ENCODE peak calls at places on chromosomes 3 and 15, in ten cellular contexts. One of them, this sample, is unnamed.

GRCh38 chr15:89315375-89315929 is 19.2 kb downstream of the POLG start:
- DNase-seq in uterus: no peak
- DNase-seq in naive B cell: no peak
- DNase-seq in myocyte: no peak
- DNase-seq in ACHN: no peak
- DNase-seq in substantia nigra: no peak
- DNase-seq in HTR-8/SVneo: no peak
- DNase-seq in GM03348: no peak
- DNase-seq in amygdala: no peak
- DNase-seq in amniotic stem cell: no peak
- DNase-seq in this sample: no peak

GRCh38 chr3:131730581-131730980 is 227.8 kb upstream of the MRPL3 start:
- DNase-seq in substantia nigra: no peak
- DNase-seq in amygdala: no peak
- DNase-seq in ACHN: no peak
- DNase-seq in myocyte: no peak
- DNase-seq in HTR-8/SVneo: no peak
- DNase-seq in uterus: no peak
- DNase-seq in amniotic stem cell: no peak
- DNase-seq in naive B cell: no peak
- DNase-seq in GM03348: peak
- DNase-seq in this sample: no peak

GRCh38 chr3:77065750-77066149 is 25.9 kb downstream of the ROBO2 start:
- DNase-seq in ACHN: no peak
- DNase-seq in amniotic stem cell: no peak
- DNase-seq in myocyte: no peak
- DNase-seq in uterus: no peak
- DNase-seq in amygdala: no peak
- DNase-seq in naive B cell: no peak
- DNase-seq in substantia nigra: no peak
- DNase-seq in GM03348: no peak
- DNase-seq in HTR-8/SVneo: no peak
- DNase-seq in this sample: no peak

GRCh38 chr3:129058441-129059194 is 2.0 kb upstream of the GP9 start:
- DNase-seq in GM03348: no peak
- DNase-seq in uterus: no peak
- DNase-seq in substantia nigra: peak
- DNase-seq in myocyte: no peak
- DNase-seq in amniotic stem cell: no peak
- DNase-seq in naive B cell: peak
- DNase-seq in ACHN: peak
- DNase-seq in amygdala: no peak
- DNase-seq in HTR-8/SVneo: no peak
- DNase-seq in this sample: no peak

GRCh38 chr3:190701096-190701532 is 161.4 kb downstream of the GMNC start:
- DNase-seq in myocyte: peak
- DNase-seq in amniotic stem cell: peak
- DNase-seq in naive B cell: no peak
- DNase-seq in substantia nigra: no peak
- DNase-seq in HTR-8/SVneo: peak
- DNase-seq in ACHN: peak
- DNase-seq in uterus: no peak
- DNase-seq in GM03348: peak
- DNase-seq in amygdala: no peak
- DNase-seq in this sample: no peak

GRCh38 chr3:127388412-127388811 is 100.6 kb upstream of the PRR20G start:
- DNase-seq in amygdala: no peak
- DNase-seq in uterus: no peak
- DNase-seq in ACHN: no peak
- DNase-seq in naive B cell: no peak
- DNase-seq in amniotic stem cell: no peak
- DNase-seq in substantia nigra: no peak
- DNase-seq in HTR-8/SVneo: no peak
- DNase-seq in GM03348: no peak
- DNase-seq in myocyte: no peak
- DNase-seq in this sample: no peak

GRCh38 chr3:13280856-13281656 is 139.1 kb downstream of the NUP210 start:
- DNase-seq in uterus: no peak
- DNase-seq in naive B cell: no peak
- DNase-seq in GM03348: no peak
- DNase-seq in substantia nigra: no peak
- DNase-seq in ACHN: no peak
- DNase-seq in amniotic stem cell: no peak
- DNase-seq in myocyte: no peak
- DNase-seq in HTR-8/SVneo: no peak
- DNase-seq in amygdala: no peak
- DNase-seq in this sample: no peak

GRCh38 chr3:5015056-5015455 is 35.8 kb downstream of the BHLHE40 start:
- DNase-seq in amygdala: no peak
- DNase-seq in ACHN: no peak
- DNase-seq in amniotic stem cell: no peak
- DNase-seq in substantia nigra: no peak
- DNase-seq in myocyte: no peak
- DNase-seq in naive B cell: no peak
- DNase-seq in GM03348: no peak
- DNase-seq in uterus: no peak
- DNase-seq in HTR-8/SVneo: no peak
- DNase-seq in this sample: no peak

GRCh38 chr3:154430014-154430413 is at the start of gene GPR149:
- DNase-seq in myocyte: no peak
- DNase-seq in naive B cell: no peak
- DNase-seq in ACHN: no peak
- DNase-seq in GM03348: no peak
- DNase-seq in substantia nigra: no peak
- DNase-seq in amygdala: no peak
- DNase-seq in uterus: no peak
- DNase-seq in HTR-8/SVneo: no peak
- DNase-seq in amniotic stem cell: no peak
- DNase-seq in this sample: no peak

GRCh38 chr3:147431746-147432145 is 22.6 kb downstream of the ZIC1 start:
- DNase-seq in ACHN: no peak
- DNase-seq in amygdala: no peak
- DNase-seq in HTR-8/SVneo: no peak
- DNase-seq in GM03348: no peak
- DNase-seq in amniotic stem cell: no peak
- DNase-seq in uterus: no peak
- DNase-seq in substantia nigra: no peak
- DNase-seq in myocyte: peak
- DNase-seq in naive B cell: no peak
- DNase-seq in this sample: no peak

GRCh38 chr3:98454929-98455328 is 8.1 kb upstream of the OR5K1 start:
- DNase-seq in uterus: no peak
- DNase-seq in ACHN: no peak
- DNase-seq in naive B cell: no peak
- DNase-seq in GM03348: no peak
- DNase-seq in substantia nigra: no peak
- DNase-seq in HTR-8/SVneo: no peak
- DNase-seq in amniotic stem cell: no peak
- DNase-seq in amygdala: no peak
- DNase-seq in myocyte: no peak
- DNase-seq in this sample: no peak

This sample was measured in pulmonary artery endothelial cell.